ENCODE peak calls at places on chromosomes 12 and 14, in nine cellular contexts. E is lower leg skin, H is cardiac muscle cell, A is astrocyte of the spinal cord, C is cardiac fibroblast, K is PC-3, Q is left ventricle myocardium inferior, N is choroid plexus epithelial cell, P is upper lobe of left lung. S is an unnamed sample.

GRCh38 chr14:91830777-91831176 is 36.6 kb downstream of the TC2N start:
- DNase-seq in H (peak), K (peak), P (peak), E (no peak), N (no peak), C (no peak), A (no peak), Q (no peak), S (no peak)

GRCh38 chr14:64549805-64550538 is at the start of gene PPP1R36:
- DNase-seq in P (peak), E (peak), Q (peak), A (no peak), N (no peak), H (peak), K (no peak), C (no peak), S (no peak)

GRCh38 chr12:27359578-27360340 is 27.1 kb downstream of the BMAL2 start:
- DNase-seq in P (no peak), Q (no peak), A (no peak), N (no peak), K (peak), C (no peak), E (no peak), H (no peak), S (no peak)

GRCh38 chr14:90330203-90331196 is 1.2 kb downstream of the NRDE2 start:
- DNase-seq in H (no peak), P (no peak), K (no peak), C (no peak), N (no peak), A (no peak), Q (no peak), E (no peak), S (no peak)

GRCh38 chr12:56957229-56958052 is at the start of gene RDH16:
- DNase-seq in H (no peak), C (no peak), N (no peak), A (no peak), P (no peak), Q (no peak), E (no peak), K (peak), S (no peak)

GRCh38 chr12:48758737-48759136 is 30.2 kb downstream of the ADCY6 start:
- DNase-seq in P (no peak), H (peak), Q (no peak), C (no peak), K (no peak), A (no peak), N (no peak), E (no peak), S (no peak)

GRCh38 chr12:1350055-1350933 is 244.1 kb downstream of the FBXL14 start:
- DNase-seq in N (peak), P (no peak), E (no peak), A (peak), H (no peak), Q (no peak), C (peak), K (peak), S (peak)

GRCh38 chr14:91173221-91173670 is 59.4 kb downstream of the DGLUCY start:
- DNase-seq in H (peak), P (peak), K (peak), A (peak), Q (peak), C (peak), E (peak), N (peak), S (no peak)

GRCh38 chr12:105220929-105221290 is 15.1 kb downstream of the APPL2 start:
- DNase-seq in Q (no peak), C (no peak), E (no peak), N (no peak), A (no peak), H (no peak), P (peak), K (peak), S (no peak)

GRCh38 chr12:132251741-132252490 is 77.5 kb downstream of the GALNT9 start:
- DNase-seq in H (no peak), K (no peak), C (no peak), E (no peak), A (no peak), N (no peak), Q (no peak), P (no peak), S (no peak)

GRCh38 chr12:92717202-92717601 is 14.4 kb downstream of the PLEKHG7 start:
- DNase-seq in K (peak), H (no peak), E (no peak), Q (no peak), N (peak), P (no peak), C (peak), A (peak), S (no peak)

GRCh38 chr14:32077081-32078029 is at the start of gene ARHGAP5:
- DNase-seq in E (peak), N (peak), K (no peak), H (peak), Q (no peak), P (peak), A (peak), C (peak), S (no peak)

GRCh38 chr12:104975621-104976343 is 10.3 kb upstream of the NOPCHAP1 start:
- DNase-seq in K (peak), A (peak), H (no peak), N (no peak), E (no peak), Q (no peak), C (no peak), P (no peak), S (no peak)

GRCh38 chr14:67469954-67470353 is 18.6 kb downstream of the TMEM229B start:
- DNase-seq in H (no peak), A (no peak), P (no peak), E (no peak), K (no peak), N (no peak), Q (no peak), C (no peak), S (no peak)

GRCh38 chr12:12349711-12350665 is at the start of gene MANSC1:
- DNase-seq in H (peak), P (peak), Q (peak), A (no peak), E (peak), C (peak), N (peak), K (peak), S (no peak)

GRCh38 chr14:76089575-76089974 is 62.1 kb upstream of the GPATCH2L start:
- DNase-seq in E (no peak), P (no peak), H (no peak), K (no peak), A (no peak), Q (peak), C (no peak), N (no peak), S (no peak)

GRCh38 chr14:76090611-76091010 is 61.1 kb upstream of the GPATCH2L start:
- DNase-seq in C (no peak), A (no peak), H (no peak), N (no peak), P (no peak), E (no peak), Q (no peak), K (no peak), S (no peak)

GRCh38 chr14:76089151-76089550 is 62.6 kb upstream of the GPATCH2L start:
- DNase-seq in P (no peak), N (no peak), H (no peak), E (no peak), K (no peak), C (no peak), Q (peak), A (no peak), S (no peak)

GRCh38 chr14:76086636-76087035 is 65.1 kb upstream of the GPATCH2L start:
- DNase-seq in A (no peak), N (no peak), E (no peak), Q (no peak), K (no peak), C (no peak), H (no peak), P (no peak), S (no peak)

GRCh38 chr14:76091036-76091435 is 60.7 kb upstream of the GPATCH2L start:
- DNase-seq in N (peak), C (peak), Q (peak), K (peak), E (peak), P (no peak), A (no peak), H (no peak), S (no peak)
- TF ChIP-seq CTCF in N (peak), C (peak), Q (peak), K (peak), E (no peak), P (no peak), A (peak), H (peak), S (peak)

GRCh38 chr12:111117017-111117416 is 196.6 kb upstream of the MYL2 start:
- DNase-seq in K (no peak), A (no peak), E (no peak), C (no peak), N (no peak), P (no peak), H (no peak), Q (no peak), S (no peak)
- H3K4me3 ChIP-seq in K (no peak), A (no peak), E (no peak), C (no peak), N (no peak), P (no peak), H (no peak), Q (no peak), S (no peak)

DNA sequence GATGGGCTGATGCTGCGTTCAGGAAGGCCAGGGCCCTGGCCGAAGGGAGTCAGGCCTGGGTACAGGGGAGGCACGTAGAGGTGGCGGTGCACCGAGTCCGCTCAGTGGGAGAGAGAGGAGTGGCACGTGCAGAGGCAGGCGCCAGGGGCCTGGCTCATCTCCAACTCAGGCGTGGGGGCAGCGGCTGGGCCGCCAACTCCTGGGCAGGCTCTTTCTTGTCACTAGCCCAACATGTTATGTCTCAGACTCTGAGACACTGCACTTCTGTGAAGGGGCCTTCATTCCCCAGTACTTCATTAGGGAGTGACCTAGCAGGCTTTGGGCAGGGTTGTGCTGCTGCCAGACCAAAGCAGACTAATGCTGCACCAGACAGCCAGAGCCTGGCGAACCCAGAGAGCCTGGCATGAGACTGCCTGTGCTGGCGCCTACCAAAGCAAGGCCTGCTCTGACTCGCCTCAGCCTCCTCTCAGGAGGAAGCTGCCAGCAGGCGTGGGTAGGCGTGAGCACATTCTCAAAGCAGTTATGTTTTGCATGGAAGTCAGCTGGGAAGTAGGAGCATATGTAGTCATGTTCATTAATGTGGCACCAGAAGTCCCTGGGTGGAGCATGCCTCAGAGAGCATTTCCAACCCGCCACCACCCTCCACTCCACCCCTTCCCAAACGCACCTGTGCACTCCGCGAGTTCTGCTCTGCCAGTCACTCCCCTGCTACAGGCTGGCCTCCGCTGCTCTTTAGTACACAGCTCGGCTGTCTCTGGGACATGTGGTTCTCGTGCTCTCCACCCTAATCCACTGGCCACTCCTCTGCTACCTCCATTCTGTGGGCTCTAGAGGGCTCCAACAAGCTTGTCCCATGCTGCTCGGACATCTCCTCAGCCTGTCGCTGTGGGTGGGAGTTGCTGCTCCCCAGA is 9.7 kb downstream of the CKB start:
- DNase-seq in C (peak), Q (peak), A (peak), K (peak), E (no peak), N (peak), P (peak), H (no peak), S (no peak)
- TF ChIP-seq CTCF in C (no peak), Q (no peak), A (no peak), K (no peak), E (no peak), N (no peak), P (no peak), H (no peak), S (peak)

GRCh38 chr12:6635856-6636521 is at the start of gene LPAR5:
- DNase-seq in H (no peak), K (peak), Q (no peak), P (peak), C (peak), N (peak), E (peak), A (peak), S (no peak)

GRCh38 chr12:6635375-6635855 is 344 bp downstream of the LPAR5 start:
- DNase-seq in H (no peak), C (no peak), N (peak), E (no peak), Q (no peak), K (no peak), P (no peak), A (no peak), S (no peak)

GRCh38 chr12:6630696-6631095 is 5.1 kb downstream of the LPAR5 start:
- DNase-seq in P (no peak), A (no peak), E (no peak), C (no peak), N (no peak), K (no peak), H (no peak), Q (no peak), S (no peak)

GRCh38 chr12:6631549-6631961 is 4.2 kb downstream of the LPAR5 start:
- DNase-seq in E (no peak), H (no peak), K (no peak), A (no peak), P (no peak), Q (no peak), N (no peak), C (no peak), S (no peak)

GRCh38 chr12:6632026-6632978 is 3.5 kb downstream of the LPAR5 start:
- DNase-seq in E (no peak), N (no peak), A (no peak), P (peak), Q (no peak), K (no peak), H (no peak), C (no peak), S (no peak)
- H3K4me3 ChIP-seq in E (no peak), N (no peak), A (no peak), P (no peak), Q (peak), K (no peak), H (no peak), C (no peak), S (no peak)

DNA sequence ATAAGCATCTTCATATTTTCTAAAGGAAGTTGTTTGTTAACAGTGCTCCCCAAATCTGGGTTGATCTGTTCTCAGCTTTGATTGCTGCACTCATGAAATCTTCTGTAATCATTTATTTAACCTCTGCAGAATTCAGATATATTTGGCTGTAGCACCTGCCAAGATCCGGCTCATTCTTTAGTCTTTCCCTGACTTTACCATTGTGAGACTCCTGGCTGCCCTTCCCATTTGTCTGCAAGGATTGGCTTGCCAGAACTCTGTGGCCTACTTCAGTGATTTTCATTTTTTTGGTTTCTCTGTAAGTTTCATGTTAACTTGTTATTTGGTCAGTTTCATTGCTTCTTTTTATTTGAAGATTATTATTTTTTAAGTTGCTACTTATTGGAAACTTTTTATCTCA is 191.2 kb upstream of the PLXNC1 start:
- DNase-seq in E (no peak), A (no peak), P (no peak), Q (no peak), C (no peak), H (no peak), K (no peak), N (no peak), S (no peak)
- TF ChIP-seq CTCF in E (no peak), A (no peak), P (no peak), Q (no peak), C (no peak), H (no peak), K (no peak), N (no peak), S (no peak)

DNA sequence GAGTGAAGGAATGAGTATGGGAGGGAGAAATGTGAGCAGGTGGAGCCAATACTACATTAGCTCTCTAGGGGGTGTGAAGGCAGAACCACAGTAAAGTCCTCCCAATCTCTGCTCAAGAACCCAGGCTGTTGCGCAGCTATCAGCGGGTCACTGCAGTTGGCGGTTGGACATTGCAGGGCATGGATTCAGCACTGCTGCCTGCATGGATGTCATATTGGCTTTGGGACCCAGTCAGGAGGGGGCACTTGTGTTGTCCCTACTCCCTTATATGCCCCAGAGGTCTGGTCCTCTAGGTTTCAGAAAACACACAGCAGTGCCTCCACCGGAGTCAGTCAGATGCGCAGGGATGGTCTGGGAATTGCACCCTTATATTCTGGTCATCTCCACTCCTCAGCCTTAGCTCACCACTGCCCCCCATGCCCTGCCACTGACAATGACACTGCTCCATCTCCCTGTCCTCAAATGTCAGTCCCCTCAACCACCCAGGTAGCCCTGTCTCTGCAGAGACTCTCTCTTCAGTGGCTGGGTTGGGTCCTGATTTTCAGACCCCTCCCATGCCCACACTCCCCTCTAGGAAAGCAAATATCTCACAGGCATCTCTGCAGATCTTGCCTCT is 9.6 kb downstream of the ZDHHC22 start:
- DNase-seq in K (no peak), E (peak), N (no peak), H (no peak), Q (no peak), C (no peak), P (no peak), A (no peak), S (no peak)
- H3K4me3 ChIP-seq in K (no peak), E (no peak), N (no peak), H (no peak), Q (no peak), C (no peak), P (no peak), A (no peak), S (no peak)